ENCODE peak calls at places on chromosomes 11 and 22, in seven cellular contexts. T, K, M, Q, U, G and Y are unnamed samples. For H3K9me3, the result is how much of the 10 kb centered on the place peaks cover.

GRCh38 chr11:73797457-73797856 is 9.8 kb downstream of the MRPL48 start:
- DNase-seq in T (no peak), K (no peak), M (no peak), Q (peak), U (no peak), G (no peak), Y (no peak)

GRCh38 chr22:45548991-45549736 is 46.5 kb downstream of the FBLN1 start:
- DNase-seq in T (no peak), K (peak), M (peak), Q (peak), U (peak), G (peak), Y (no peak)

GRCh38 chr11:44030276-44030932 is 17.4 kb upstream of the ACCSL start:
- DNase-seq in T (peak), K (peak), M (no peak), Q (no peak), U (peak), G (no peak), Y (no peak)

GRCh38 chr11:61726775-61727174 is 25.7 kb upstream of the MYRF start:
- DNase-seq in T (no peak), K (no peak), M (no peak), Q (no peak), U (no peak), G (no peak), Y (no peak)

GRCh38 chr22:22193923-22194322 is 50.7 kb upstream of the VPREB1 start:
- DNase-seq in T (no peak), K (no peak), M (no peak), Q (no peak), U (no peak), G (no peak), Y (no peak)

GRCh38 chr11:72224587-72225410 is at the start of gene INPPL1:
- DNase-seq in T (peak), K (peak), M (no peak), Q (peak), U (peak), G (peak), Y (no peak)

GRCh38 chr11:10633261-10633660 is 60.3 kb downstream of the IRAG1 start:
- DNase-seq in T (no peak), K (no peak), M (no peak), Q (no peak), U (no peak), G (no peak), Y (no peak)

GRCh38 chr11:63589000-63589399 is 25.2 kb downstream of the PLAAT3 start:
- DNase-seq in T (no peak), K (peak), M (no peak), Q (no peak), U (no peak), G (no peak), Y (no peak)

GRCh38 chr11:99406345-99406744 is 385.6 kb downstream of the CNTN5 start:
- DNase-seq in T (no peak), K (no peak), M (no peak), Q (no peak), U (no peak), G (no peak), Y (no peak)

GRCh38 chr11:122998727-122999370 is 17.2 kb upstream of the BSX start:
- DNase-seq in T (no peak), K (no peak), M (no peak), Q (no peak), U (peak), G (no peak), Y (no peak)

GRCh38 chr22:50102946-50103345 is 13.1 kb downstream of the MOV10L1 start:
- DNase-seq in T (no peak), K (no peak), M (no peak), Q (no peak), U (peak), G (no peak), Y (no peak)

GRCh38 chr11:112837162-112837826 is 123.9 kb upstream of the NCAM1 start:
- DNase-seq in T (no peak), K (no peak), M (no peak), Q (no peak), U (peak), G (no peak), Y (no peak)

GRCh38 chr11:61776561-61777075 is 15.8 kb downstream of the TMEM258 start:
- DNase-seq in T (peak), K (no peak), M (peak), Q (peak), U (peak), G (peak), Y (peak)

GRCh38 chr11:116199182-116199581 is 573.6 kb downstream of the BUD13 start:
- DNase-seq in T (no peak), K (no peak), M (no peak), Q (no peak), U (no peak), G (no peak), Y (no peak)

GRCh38 chr11:96149743-96150555 is 193.0 kb downstream of the MAML2 start:
- DNase-seq in T (no peak), K (no peak), M (peak), Q (no peak), U (peak), G (no peak), Y (no peak)

GRCh38 chr11:134228625-134229024 is 4.2 kb downstream of the VPS26B start:
- DNase-seq in T (no peak), K (no peak), M (no peak), Q (no peak), U (peak), G (no peak), Y (no peak)

GRCh38 chr11:73962097-73962705 is 11.4 kb downstream of the DNAJB13 start:
- DNase-seq in T (no peak), K (no peak), M (no peak), Q (no peak), U (no peak), G (peak), Y (no peak)

GRCh38 chr11:68321293-68322030 is 9.1 kb downstream of the LRP5 start:
- DNase-seq in T (no peak), K (no peak), M (no peak), Q (no peak), U (no peak), G (no peak), Y (no peak)

DNA sequence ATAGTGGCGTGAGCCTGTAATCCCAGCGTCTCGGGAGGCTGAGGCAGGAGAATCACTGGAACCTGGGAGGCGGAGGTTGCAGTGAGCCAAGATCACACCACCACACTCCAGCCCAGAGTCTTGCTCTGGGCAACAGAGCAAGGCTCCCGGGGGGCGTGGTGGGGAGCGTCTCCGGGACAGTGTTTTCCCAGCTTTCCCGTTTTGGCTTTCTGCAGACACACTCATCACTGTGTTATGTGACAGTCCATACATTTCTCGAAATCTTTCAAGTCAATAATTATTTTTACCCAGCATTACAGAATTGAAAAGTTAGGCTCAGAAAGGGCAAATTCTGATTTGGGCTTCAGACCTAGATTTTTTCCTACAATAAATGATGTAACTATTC is 31.7 kb downstream of the NEAT1 start:
- DNase-seq in T (no peak), K (peak), M (no peak), Q (no peak), U (peak), G (no peak), Y (no peak)
- H3K4me3 ChIP-seq in T (no peak), K (peak), M (peak), Q (peak), U (peak), G (peak), Y (peak)

DNA sequence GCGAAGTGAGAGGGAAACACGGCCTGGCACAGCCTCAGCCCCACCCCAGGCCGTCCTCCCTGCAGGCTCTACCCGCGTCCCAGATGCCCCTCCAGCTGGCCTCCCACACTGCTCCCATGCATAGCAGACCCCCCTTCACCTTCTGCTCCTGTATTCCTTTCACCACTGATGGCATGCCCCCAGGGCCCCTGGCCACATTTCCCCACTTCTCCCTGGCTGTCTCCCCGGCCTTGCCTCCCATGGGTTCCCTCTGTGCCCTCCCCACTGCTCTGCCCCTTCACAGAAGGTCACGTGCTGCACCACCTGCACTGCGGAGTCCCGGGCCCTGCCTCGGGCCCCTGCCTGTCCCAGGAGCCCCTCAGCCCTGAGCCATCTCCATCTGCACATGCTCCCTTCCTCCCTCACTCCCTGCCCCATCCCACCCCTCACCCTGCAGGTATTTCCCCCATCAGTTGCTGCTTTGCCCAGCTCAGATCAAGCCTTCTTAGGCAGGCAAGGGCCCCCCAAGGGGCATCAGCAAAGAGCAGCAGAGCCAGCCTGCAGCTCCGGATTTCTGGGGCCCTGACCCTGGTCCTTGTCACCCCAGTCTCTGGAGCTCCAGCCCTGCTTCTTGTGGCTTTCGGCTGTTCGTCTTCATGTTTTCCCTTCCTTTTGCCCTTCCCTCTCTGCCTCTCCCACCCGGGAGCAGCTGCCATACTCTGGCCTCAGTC is 46.4 kb downstream of the GAB4 start:
- DNase-seq in T (peak), K (no peak), M (no peak), Q (no peak), U (no peak), G (peak), Y (no peak)
- H3K9me3 ChIP-seq in T (under half), K (under half), M (half or more), Q (under half), U (under half), G (under half), Y (under half)

GRCh38 chr11:3035333-3035732 is 21.9 kb downstream of the CARS1 start:
- DNase-seq in T (no peak), K (no peak), M (no peak), Q (no peak), U (no peak), G (peak), Y (no peak)

GRCh38 chr11:3036419-3036818 is 20.8 kb downstream of the CARS1 start:
- DNase-seq in T (no peak), K (no peak), M (no peak), Q (no peak), U (no peak), G (peak), Y (no peak)

GRCh38 chr11:3037945-3038271 is 19.3 kb downstream of the CARS1 start:
- DNase-seq in T (no peak), K (no peak), M (no peak), Q (no peak), U (no peak), G (no peak), Y (no peak)

GRCh38 chr11:3040881-3041280 is 16.3 kb downstream of the CARS1 start:
- DNase-seq in T (no peak), K (no peak), M (no peak), Q (no peak), U (no peak), G (no peak), Y (no peak)

DNA sequence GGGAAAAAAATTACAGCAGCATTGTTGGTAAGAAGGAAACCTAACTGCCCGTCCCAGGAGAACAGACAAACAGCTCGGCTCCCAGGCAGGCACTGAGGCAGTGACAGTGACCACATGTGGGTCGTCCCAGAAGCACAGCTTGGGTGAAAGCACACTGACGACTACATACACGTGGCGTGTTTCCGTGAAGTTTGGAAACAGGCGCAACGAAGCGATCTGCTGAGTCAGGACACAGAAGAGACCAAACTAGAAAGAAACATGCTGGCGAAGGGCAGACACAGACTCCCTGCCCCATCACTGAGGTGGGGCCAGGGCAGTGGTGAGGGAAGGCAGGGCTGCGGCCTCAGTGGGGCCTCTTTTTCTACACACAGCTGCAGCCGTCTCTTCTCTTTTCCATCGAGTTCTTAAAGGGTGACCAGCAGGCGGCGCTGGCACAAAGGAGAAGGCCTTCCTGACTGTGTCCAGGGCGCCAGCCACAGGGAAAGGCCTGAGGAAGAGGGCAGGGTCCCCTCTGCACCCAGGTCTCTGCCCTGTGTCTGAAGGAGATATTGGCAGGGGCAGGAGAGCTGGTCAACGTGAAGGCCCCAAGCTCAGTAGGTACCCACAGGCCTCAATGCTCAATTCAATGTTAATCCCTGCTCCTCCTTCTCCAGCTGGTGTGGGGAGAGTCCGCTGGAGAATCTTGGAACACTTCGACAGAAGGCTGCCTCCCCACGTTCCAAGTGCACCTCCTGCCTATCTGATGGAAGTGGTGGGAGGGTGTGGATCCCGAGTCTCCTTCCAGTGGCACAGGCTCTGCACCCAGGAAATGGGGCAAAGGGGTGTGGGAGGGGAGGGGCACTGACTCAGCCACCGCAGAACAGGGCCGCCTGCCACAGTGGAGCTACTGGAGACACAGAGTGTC is 19.9 kb downstream of the CARS1 start:
- DNase-seq in T (peak), K (peak), M (peak), Q (peak), U (peak), G (peak), Y (peak)
- H3K27ac ChIP-seq in T (no peak), K (no peak), M (no peak), Q (no peak), U (no peak), G (no peak), Y (no peak)

GRCh38 chr11:8684600-8685290 is 2.2 kb downstream of the RPL27A start:
- DNase-seq in T (no peak), K (no peak), M (no peak), Q (no peak), U (peak), G (no peak), Y (no peak)
- H3K4me3 ChIP-seq in T (no peak), K (peak), M (peak), Q (peak), U (peak), G (peak), Y (no peak)

GRCh38 chr11:70780246-70780535 is 381.9 kb downstream of the CTTN start:
- DNase-seq in T (no peak), K (no peak), M (no peak), Q (no peak), U (no peak), G (no peak), Y (no peak)

GRCh38 chr11:70783356-70783755 is 385.0 kb downstream of the CTTN start:
- DNase-seq in T (no peak), K (no peak), M (no peak), Q (no peak), U (peak), G (no peak), Y (no peak)

GRCh38 chr11:70779433-70780245 is 381.3 kb downstream of the CTTN start:
- DNase-seq in T (no peak), K (no peak), M (no peak), Q (no peak), U (peak), G (no peak), Y (no peak)

GRCh38 chr11:70783821-70784220 is 385.5 kb downstream of the CTTN start:
- DNase-seq in T (no peak), K (no peak), M (no peak), Q (no peak), U (no peak), G (no peak), Y (no peak)

GRCh38 chr11:70782401-70782913 is 384.1 kb downstream of the CTTN start:
- DNase-seq in T (no peak), K (no peak), M (no peak), Q (no peak), U (no peak), G (no peak), Y (no peak)
- H3K9me3 ChIP-seq in T (under half), K (under half), M (half or more), Q (under half), U (under half), G (under half), Y (under half)

GRCh38 chr11:118411523-118411922 is 10.1 kb downstream of the ATP5MG start:
- DNase-seq in T (no peak), K (no peak), M (no peak), Q (no peak), U (no peak), G (no peak), Y (no peak)
- H3K27ac ChIP-seq in T (no peak), K (no peak), M (no peak), Q (no peak), U (no peak), G (no peak), Y (no peak)